ENCODE peak calls at places on chromosome 1, in eight cellular contexts. One of them, this sample, is unnamed.
A peak's percentile ranks its signal among the peaks of the same experiment; 100 is the strongest.

GRCh38 chr1:171869097-171869496 is 27.8 kb downstream of the DNM3 start:
- DNase-seq in RWPE2: no peak
- DNase-seq in pancreas: no peak
- DNase-seq in uterus: no peak
- DNase-seq in bronchial epithelial cell: peak; percentile 34
- DNase-seq in endodermal cell: no peak
- DNase-seq in MM.1S: no peak
- DNase-seq in stomach: no peak
- DNase-seq in this sample: no peak

GRCh38 chr1:67618285-67619018 is 66.5 kb upstream of the GADD45A start:
- DNase-seq in RWPE2: no peak
- DNase-seq in pancreas: peak; percentile 49
- DNase-seq in uterus: peak; percentile 74
- DNase-seq in bronchial epithelial cell: peak; percentile 97
- DNase-seq in endodermal cell: no peak
- DNase-seq in MM.1S: no peak
- DNase-seq in stomach: peak; percentile 64
- DNase-seq in this sample: peak; percentile 95

GRCh38 chr1:29237906-29238600 is 1.7 kb downstream of the PTPRU start:
- DNase-seq in RWPE2: no peak
- DNase-seq in pancreas: no peak
- DNase-seq in uterus: peak; percentile 41
- DNase-seq in bronchial epithelial cell: peak; percentile 16
- DNase-seq in endodermal cell: peak; percentile 82
- DNase-seq in MM.1S: no peak
- DNase-seq in stomach: peak; percentile 44
- DNase-seq in this sample: peak; percentile 12

GRCh38 chr1:35958558-35958957 is 27.7 kb downstream of the AGO3 start:
- DNase-seq in RWPE2: no peak
- DNase-seq in pancreas: no peak
- DNase-seq in uterus: no peak
- DNase-seq in bronchial epithelial cell: no peak
- DNase-seq in endodermal cell: no peak
- DNase-seq in MM.1S: no peak
- DNase-seq in stomach: no peak
- DNase-seq in this sample: peak; percentile 50

GRCh38 chr1:115890618-115891017 is 49.7 kb upstream of the NHLH2 start:
- DNase-seq in RWPE2: no peak
- DNase-seq in pancreas: no peak
- DNase-seq in uterus: no peak
- DNase-seq in bronchial epithelial cell: no peak
- DNase-seq in endodermal cell: no peak
- DNase-seq in MM.1S: no peak
- DNase-seq in stomach: no peak
- DNase-seq in this sample: no peak

GRCh38 chr1:226050133-226050532 is 12.4 kb upstream of the H3-3A start:
- DNase-seq in RWPE2: no peak
- DNase-seq in pancreas: no peak
- DNase-seq in uterus: no peak
- DNase-seq in bronchial epithelial cell: no peak
- DNase-seq in endodermal cell: no peak
- DNase-seq in MM.1S: no peak
- DNase-seq in stomach: no peak
- DNase-seq in this sample: no peak

GRCh38 chr1:85898861-85899260 is 190.6 kb upstream of the ZNHIT6 start:
- DNase-seq in RWPE2: no peak
- DNase-seq in pancreas: no peak
- DNase-seq in uterus: no peak
- DNase-seq in bronchial epithelial cell: no peak
- DNase-seq in endodermal cell: no peak
- DNase-seq in MM.1S: no peak
- DNase-seq in stomach: no peak
- DNase-seq in this sample: no peak

GRCh38 chr1:242185728-242186127 is 186.8 kb upstream of the MAP1LC3C start:
- DNase-seq in RWPE2: no peak
- DNase-seq in pancreas: no peak
- DNase-seq in uterus: no peak
- DNase-seq in bronchial epithelial cell: no peak
- DNase-seq in endodermal cell: no peak
- DNase-seq in MM.1S: no peak
- DNase-seq in stomach: no peak
- DNase-seq in this sample: no peak

DNA sequence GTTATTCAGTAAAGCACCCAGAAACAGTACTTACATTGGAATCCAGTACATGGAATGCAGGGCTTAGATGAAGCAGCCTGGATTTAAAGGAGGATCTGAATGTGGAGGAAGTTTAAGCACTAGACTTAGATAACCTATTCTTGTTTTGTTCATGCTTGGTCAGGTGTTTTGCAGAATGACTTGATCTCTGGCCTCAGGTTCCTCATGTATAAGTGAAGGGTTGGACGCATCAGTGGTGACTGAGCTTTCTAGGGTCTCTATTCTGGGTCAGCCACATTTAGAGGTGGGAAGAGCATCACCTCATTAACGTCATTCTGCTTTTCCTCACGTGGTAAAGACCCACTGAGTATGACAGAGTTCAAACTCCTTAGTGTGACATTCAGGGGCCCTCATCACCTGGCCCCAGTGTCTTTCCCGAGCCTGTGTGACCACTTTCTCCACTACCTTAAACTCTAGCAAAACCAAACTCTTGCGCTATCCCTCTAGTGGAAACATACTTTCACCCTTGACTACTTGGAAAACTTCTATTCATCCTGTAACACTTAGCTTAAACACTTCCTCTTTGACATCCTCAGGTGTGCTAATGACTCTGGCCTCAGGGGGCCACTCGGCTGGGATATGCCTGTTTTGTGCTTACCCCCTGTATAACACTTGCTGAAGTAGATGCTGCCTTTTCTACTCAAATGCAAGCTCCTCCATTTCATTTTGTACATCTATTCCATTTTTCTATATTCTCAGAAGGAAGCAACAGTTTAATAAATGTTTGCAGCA is 871 bp upstream of the ERICH3 start:
- DNase-seq in RWPE2: no peak
- DNase-seq in pancreas: no peak
- DNase-seq in uterus: no peak
- DNase-seq in bronchial epithelial cell: no peak
- DNase-seq in endodermal cell: peak; percentile 63
- DNase-seq in MM.1S: no peak
- DNase-seq in stomach: no peak
- DNase-seq in this sample: peak; percentile 1
- TF ChIP-seq CTCF in RWPE2: no peak
- TF ChIP-seq CTCF in pancreas: no peak
- TF ChIP-seq CTCF in uterus: no peak
- TF ChIP-seq CTCF in bronchial epithelial cell: no peak
- TF ChIP-seq CTCF in endodermal cell: peak; percentile 45
- TF ChIP-seq CTCF in MM.1S: no peak
- TF ChIP-seq CTCF in stomach: no peak
- TF ChIP-seq CTCF in this sample: no peak

DNA sequence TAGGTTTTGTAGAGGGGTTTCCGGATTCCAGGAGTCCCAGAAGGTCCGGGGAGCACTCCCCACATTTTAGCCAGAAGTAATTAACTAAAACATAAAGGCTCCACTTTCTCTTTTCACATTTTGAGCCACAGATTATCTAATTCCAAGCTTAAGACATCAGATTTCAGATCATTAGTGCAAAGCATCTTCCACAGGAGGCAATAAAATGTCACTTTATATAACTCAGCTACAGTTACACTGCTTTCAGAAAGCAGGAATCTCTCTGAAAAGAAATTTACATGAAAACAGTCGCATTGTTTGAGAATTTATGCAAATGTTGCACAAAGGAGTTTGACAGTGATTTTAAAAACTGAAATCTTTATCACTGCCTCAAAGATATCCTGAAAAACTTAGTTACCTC is 99.7 kb downstream of the LMO4 start:
- DNase-seq in RWPE2: no peak
- DNase-seq in pancreas: no peak
- DNase-seq in uterus: no peak
- DNase-seq in bronchial epithelial cell: no peak
- DNase-seq in endodermal cell: no peak
- DNase-seq in MM.1S: no peak
- DNase-seq in stomach: no peak
- DNase-seq in this sample: no peak
- H3K4me3 ChIP-seq in RWPE2: no peak overlapping the region
- H3K4me3 ChIP-seq in pancreas: no peak overlapping the region
- H3K4me3 ChIP-seq in uterus: no peak overlapping the region
- H3K4me3 ChIP-seq in bronchial epithelial cell: no peak overlapping the region
- H3K4me3 ChIP-seq in endodermal cell: no peak overlapping the region
- H3K4me3 ChIP-seq in MM.1S: no peak overlapping the region
- H3K4me3 ChIP-seq in stomach: no peak overlapping the region
- H3K4me3 ChIP-seq in this sample: no peak overlapping the region

GRCh38 chr1:30323841-30324240 is 399.5 kb downstream of the MATN1 start:
- DNase-seq in RWPE2: no peak
- DNase-seq in pancreas: no peak
- DNase-seq in uterus: no peak
- DNase-seq in bronchial epithelial cell: no peak
- DNase-seq in endodermal cell: peak; percentile 43
- DNase-seq in MM.1S: no peak
- DNase-seq in stomach: peak; percentile 10
- DNase-seq in this sample: no peak

GRCh38 chr1:30321996-30322858 is 401.2 kb downstream of the MATN1 start:
- DNase-seq in RWPE2: no peak
- DNase-seq in pancreas: no peak
- DNase-seq in uterus: no peak
- DNase-seq in bronchial epithelial cell: no peak
- DNase-seq in endodermal cell: peak; percentile 45
- DNase-seq in MM.1S: no peak
- DNase-seq in stomach: peak; percentile 10
- DNase-seq in this sample: no peak

GRCh38 chr1:30321216-30321910 is 402.0 kb downstream of the MATN1 start:
- DNase-seq in RWPE2: no peak
- DNase-seq in pancreas: no peak
- DNase-seq in uterus: no peak
- DNase-seq in bronchial epithelial cell: no peak
- DNase-seq in endodermal cell: peak; percentile 38
- DNase-seq in MM.1S: no peak
- DNase-seq in stomach: peak; percentile 15
- DNase-seq in this sample: no peak

GRCh38 chr1:30323352-30323751 is 400.0 kb downstream of the MATN1 start:
- DNase-seq in RWPE2: no peak
- DNase-seq in pancreas: no peak
- DNase-seq in uterus: no peak
- DNase-seq in bronchial epithelial cell: no peak
- DNase-seq in endodermal cell: no peak
- DNase-seq in MM.1S: no peak
- DNase-seq in stomach: peak; percentile 4
- DNase-seq in this sample: no peak

DNA sequence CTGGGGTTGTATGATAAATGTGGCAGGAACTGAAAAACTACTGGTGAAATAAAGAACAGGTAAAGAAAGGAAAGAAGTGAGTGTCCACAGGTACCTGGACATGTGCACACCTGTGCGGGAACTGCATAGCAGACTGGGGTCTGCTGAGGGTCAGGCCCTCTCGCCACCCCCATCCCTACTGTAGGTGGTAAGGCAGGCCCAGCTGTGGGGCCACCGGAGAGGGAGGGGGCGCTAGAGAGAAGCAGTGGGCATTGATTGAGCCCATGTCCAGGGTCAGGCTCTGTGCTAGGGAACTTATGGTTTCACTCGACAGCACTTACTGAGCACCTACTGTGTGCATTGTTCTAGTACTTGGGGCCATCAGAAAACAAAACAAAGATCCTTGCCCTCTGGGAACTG is 400.5 kb downstream of the MATN1 start:
- DNase-seq in RWPE2: no peak
- DNase-seq in pancreas: no peak
- DNase-seq in uterus: no peak
- DNase-seq in bronchial epithelial cell: no peak
- DNase-seq in endodermal cell: peak; percentile 79
- DNase-seq in MM.1S: no peak
- DNase-seq in stomach: peak; percentile 17
- DNase-seq in this sample: no peak
- TF ChIP-seq CTCF in RWPE2: no peak
- TF ChIP-seq CTCF in pancreas: no peak
- TF ChIP-seq CTCF in uterus: no peak
- TF ChIP-seq CTCF in bronchial epithelial cell: no peak
- TF ChIP-seq CTCF in endodermal cell: peak; percentile 67
- TF ChIP-seq CTCF in MM.1S: no peak
- TF ChIP-seq CTCF in stomach: no peak
- TF ChIP-seq CTCF in this sample: no peak

GRCh38 chr1:58815680-58816071 is 31.8 kb upstream of the JUN start:
- DNase-seq in RWPE2: no peak
- DNase-seq in pancreas: peak; percentile 41
- DNase-seq in uterus: no peak
- DNase-seq in bronchial epithelial cell: peak; percentile 51
- DNase-seq in endodermal cell: peak; percentile 66
- DNase-seq in MM.1S: no peak
- DNase-seq in stomach: no peak
- DNase-seq in this sample: no peak

GRCh38 chr1:58813361-58813760 is 29.5 kb upstream of the JUN start:
- DNase-seq in RWPE2: no peak
- DNase-seq in pancreas: no peak
- DNase-seq in uterus: no peak
- DNase-seq in bronchial epithelial cell: no peak
- DNase-seq in endodermal cell: no peak
- DNase-seq in MM.1S: no peak
- DNase-seq in stomach: no peak
- DNase-seq in this sample: no peak

GRCh38 chr1:58813801-58814200 is 30.0 kb upstream of the JUN start:
- DNase-seq in RWPE2: no peak
- DNase-seq in pancreas: no peak
- DNase-seq in uterus: peak; percentile 38
- DNase-seq in bronchial epithelial cell: no peak
- DNase-seq in endodermal cell: no peak
- DNase-seq in MM.1S: no peak
- DNase-seq in stomach: no peak
- DNase-seq in this sample: no peak

GRCh38 chr1:58815069-58815679 is 31.3 kb upstream of the JUN start:
- DNase-seq in RWPE2: peak; percentile 91
- DNase-seq in pancreas: peak; percentile 85
- DNase-seq in uterus: peak; percentile 85
- DNase-seq in bronchial epithelial cell: peak; percentile 81
- DNase-seq in endodermal cell: peak; percentile 84
- DNase-seq in MM.1S: peak; percentile 76
- DNase-seq in stomach: peak; percentile 92
- DNase-seq in this sample: peak; percentile 83

DNA sequence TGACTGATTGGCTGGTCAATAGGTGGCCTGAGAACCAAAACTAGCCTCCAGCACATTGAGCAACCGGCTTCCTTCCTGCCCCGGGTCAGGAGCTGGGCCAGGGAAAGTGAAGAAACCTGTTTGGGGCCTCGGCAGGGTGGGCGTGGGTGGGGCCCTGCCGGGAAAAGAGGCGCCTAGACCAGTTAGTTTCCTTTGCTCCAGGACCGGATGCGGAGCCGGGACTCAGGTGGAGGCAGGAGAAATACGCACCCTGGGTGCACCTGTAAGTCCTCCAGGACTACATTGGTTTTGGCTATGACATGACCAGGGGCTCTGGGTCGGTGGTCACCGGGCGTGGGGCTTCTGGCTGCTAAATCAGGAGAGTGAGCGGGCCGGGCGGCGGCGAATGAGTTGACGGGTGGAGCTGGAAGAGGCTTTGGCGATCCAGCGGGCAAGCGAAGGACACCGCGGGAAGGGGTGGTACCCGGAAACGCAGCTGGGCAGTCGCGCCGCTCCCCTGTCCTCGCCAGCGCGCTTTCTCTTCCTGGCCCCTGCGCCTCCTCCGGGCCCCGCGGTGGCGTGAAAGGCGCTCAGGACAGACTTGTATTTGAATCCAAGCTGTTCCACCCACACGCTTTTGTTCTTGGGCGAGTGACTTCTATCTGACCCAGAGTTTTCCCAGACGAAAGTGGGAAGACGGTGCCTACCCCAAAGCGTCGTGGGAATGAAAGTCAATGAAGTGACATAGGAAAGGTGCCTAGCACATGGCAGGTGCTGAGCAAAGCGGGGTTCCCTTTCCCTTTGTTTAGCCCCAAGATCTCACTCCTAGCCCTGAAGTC is 30.6 kb upstream of the JUN start:
- DNase-seq in RWPE2: peak; percentile 74
- DNase-seq in pancreas: peak; percentile 59
- DNase-seq in uterus: peak; percentile 60
- DNase-seq in bronchial epithelial cell: peak; percentile 72
- DNase-seq in endodermal cell: peak; percentile 84
- DNase-seq in MM.1S: no peak
- DNase-seq in stomach: peak; percentile 86
- DNase-seq in this sample: no peak
- H3K4me3 ChIP-seq in RWPE2: peak overlapping the region; percentile 24
- H3K4me3 ChIP-seq in pancreas: peak overlapping the region; percentile 61
- H3K4me3 ChIP-seq in uterus: no peak overlapping the region
- H3K4me3 ChIP-seq in bronchial epithelial cell: peak overlapping the region; percentile 41
- H3K4me3 ChIP-seq in endodermal cell: no peak overlapping the region
- H3K4me3 ChIP-seq in MM.1S: no peak overlapping the region
- H3K4me3 ChIP-seq in stomach: peak overlapping the region; percentile 56
- H3K4me3 ChIP-seq in this sample: no peak overlapping the region